ENCODE peak calls at places on chromosomes 12 and 14, in four cellular contexts. T, S, J and O are unnamed samples.

GRCh38 chr12:6947615-6948014 is 3.5 kb upstream of the PTPN6 start:
- DNase-seq in T (no peak), S (no peak), J (no peak), O (no peak)

GRCh38 chr14:77145975-77146740 is 4.6 kb upstream of the ZDHHC22 start:
- DNase-seq in T (peak; percentile 18), S (no peak), J (no peak), O (no peak)

GRCh38 chr12:132761911-132762583 is 415 bp upstream of the ANKLE2 start:
- DNase-seq in T (peak; percentile 84), S (peak; percentile 93), J (peak; percentile 89), O (peak; percentile 96)

GRCh38 chr14:55580401-55581010 is 499 bp downstream of the KTN1 start:
- DNase-seq in T (peak; percentile 55), S (peak; percentile 71), J (peak; percentile 75), O (no peak)

GRCh38 chr12:57850924-57851323 is 4.4 kb upstream of the CTDSP2 start:
- DNase-seq in T (no peak), S (no peak), J (no peak), O (no peak)

GRCh38 chr14:45199246-45199645 is 53.8 kb downstream of the MIS18BP1 start:
- DNase-seq in T (no peak), S (no peak), J (no peak), O (peak; percentile 75)

GRCh38 chr12:126663304-126664094 is 1598.3 kb downstream of the AACS start:
- DNase-seq in T (no peak), S (peak; percentile 30), J (no peak), O (peak; percentile 7)

GRCh38 chr12:49548822-49549648 is 10.2 kb downstream of the KCNH3 start:
- DNase-seq in T (no peak), S (peak; percentile 53), J (no peak), O (no peak)

GRCh38 chr12:645563-646071 is 17.6 kb downstream of the NINJ2 start:
- DNase-seq in T (peak; percentile 80), S (peak; percentile 26), J (peak; percentile 82), O (peak; percentile 71)

GRCh38 chr14:40010961-40011360 is 578.7 kb upstream of the FBXO33 start:
- DNase-seq in T (no peak), S (no peak), J (no peak), O (no peak)

GRCh38 chr12:115451151-115451784 is 767.3 kb upstream of the TBX3 start:
- DNase-seq in T (no peak), S (no peak), J (no peak), O (no peak)

GRCh38 chr14:74913986-74914573 is 9.0 kb downstream of the RPS6KL1 start:
- DNase-seq in T (peak; percentile 87), S (peak; percentile 75), J (peak; percentile 88), O (peak; percentile 90)

GRCh38 chr14:99548285-99548684 is 55.7 kb downstream of the CCDC85C start:
- DNase-seq in T (no peak), S (no peak), J (no peak), O (no peak)

GRCh38 chr14:73633115-73633514 is 11.7 kb upstream of the DNAL1 start:
- DNase-seq in T (peak; percentile 56), S (no peak), J (no peak), O (no peak)
- H3K4me3 ChIP-seq in T (no peak overlapping the region), S (no peak overlapping the region), J (peak overlapping the region; percentile 55), O (peak overlapping the region; percentile 51)

DNA sequence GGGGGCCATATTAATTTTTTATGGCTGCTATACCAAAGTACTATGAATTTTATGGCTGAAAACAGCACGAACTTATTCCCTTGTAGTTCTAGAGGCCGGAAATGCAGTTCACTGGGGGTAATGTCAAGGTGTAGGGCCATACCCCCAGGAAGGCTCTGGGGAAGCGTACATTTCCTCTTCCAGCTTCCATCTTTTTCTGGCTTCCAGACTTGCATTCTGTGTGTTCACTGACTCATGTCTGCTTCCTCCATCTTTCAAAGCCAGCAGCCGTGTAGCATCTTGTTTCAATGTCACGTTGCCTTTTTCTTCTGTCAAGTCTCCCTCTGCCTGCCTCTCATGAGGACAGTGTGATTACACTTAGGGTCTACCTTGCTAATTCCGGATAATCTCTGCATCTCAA is 133.6 kb downstream of the BICD1 start:
- DNase-seq in T (no peak), S (no peak), J (no peak), O (no peak)
- H3K4me3 ChIP-seq in T (no peak overlapping the region), S (no peak overlapping the region), J (no peak overlapping the region), O (no peak overlapping the region)

GRCh38 chr12:108515916-108516315 is 839 bp downstream of the FICD start:
- DNase-seq in T (no peak), S (no peak), J (no peak), O (peak; percentile 8)

GRCh38 chr12:108514468-108514972 is 557 bp upstream of the FICD start:
- DNase-seq in T (no peak), S (no peak), J (no peak), O (no peak)

GRCh38 chr12:108517288-108518100 is 2.4 kb downstream of the FICD start:
- DNase-seq in T (no peak), S (no peak), J (no peak), O (no peak)

GRCh38 chr12:108516511-108517275 is 1.6 kb downstream of the FICD start:
- DNase-seq in T (no peak), S (no peak), J (no peak), O (no peak)

GRCh38 chr12:108514973-108515814 is at the start of gene FICD:
- DNase-seq in T (peak; percentile 100), S (peak; percentile 100), J (peak; percentile 100), O (peak; percentile 97)
- H3K4me3 ChIP-seq in T (peak within 1 kb of the TSS; percentile 59), S (peak within 1 kb of the TSS; percentile 80), J (peak within 1 kb of the TSS; percentile 91), O (peak within 1 kb of the TSS; percentile 86)

GRCh38 chr14:93011650-93012317 is 88.8 kb downstream of the CHGA start:
- DNase-seq in T (peak; percentile 79), S (no peak), J (no peak), O (no peak)

GRCh38 chr14:93010543-93011541 is 87.9 kb downstream of the CHGA start:
- DNase-seq in T (peak; percentile 75), S (no peak), J (no peak), O (no peak)

GRCh38 chr14:93008381-93008780 is 85.4 kb downstream of the CHGA start:
- DNase-seq in T (peak; percentile 74), S (no peak), J (no peak), O (peak; percentile 73)

GRCh38 chr14:93009471-93010117 is 86.6 kb downstream of the CHGA start:
- DNase-seq in T (peak; percentile 89), S (no peak), J (no peak), O (peak; percentile 82)

DNA sequence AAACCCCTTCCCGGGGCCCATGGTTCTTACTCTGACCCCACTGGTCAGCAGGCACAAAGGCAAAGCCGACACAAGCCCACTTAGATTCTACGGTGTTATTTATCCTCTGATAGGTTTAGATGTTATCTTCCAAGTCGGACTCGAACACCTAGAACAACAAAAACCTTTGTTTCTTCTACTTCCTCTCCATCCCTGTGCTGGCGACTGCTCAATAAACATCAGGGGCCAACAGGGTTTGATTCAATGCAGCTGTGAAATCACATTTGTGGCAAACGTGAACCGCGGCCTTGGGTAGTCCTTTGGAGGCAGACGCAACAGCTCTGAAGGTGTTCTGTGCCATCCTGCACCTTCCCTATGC is 87.1 kb downstream of the CHGA start:
- DNase-seq in T (no peak), S (no peak), J (no peak), O (no peak)
- H3K4me3 ChIP-seq in T (no peak overlapping the region), S (no peak overlapping the region), J (no peak overlapping the region), O (no peak overlapping the region)

DNA sequence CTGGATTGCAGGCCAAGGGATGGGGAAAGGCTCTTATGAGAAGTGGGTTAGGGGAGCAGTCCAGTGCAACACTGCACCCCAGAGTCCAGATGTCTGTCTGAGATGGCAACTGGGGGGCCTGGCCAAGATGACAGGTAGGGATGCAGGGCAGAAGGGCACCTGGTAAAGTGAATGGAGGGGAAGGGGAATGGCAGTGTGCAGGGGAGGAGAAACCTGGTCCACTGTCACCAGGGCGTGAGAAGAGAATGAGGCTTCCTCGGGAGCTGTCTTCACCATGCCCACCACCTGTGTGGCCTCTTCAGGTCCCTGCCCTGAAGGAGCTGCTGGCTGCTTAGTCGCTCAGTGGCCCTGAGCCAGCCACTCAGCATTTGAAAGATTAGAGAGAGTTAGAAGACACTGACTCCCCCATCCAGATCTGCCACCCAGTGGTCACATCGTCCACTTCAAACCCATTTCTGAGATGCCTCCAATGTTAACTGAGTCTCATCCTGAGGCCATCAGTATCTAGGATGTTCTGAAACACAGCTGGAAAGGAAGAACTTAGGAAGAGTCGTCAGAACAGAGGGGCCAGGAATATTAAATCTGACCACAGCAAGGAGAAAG is 57.3 kb downstream of the PLEKHG3 start:
- DNase-seq in T (peak; percentile 61), S (no peak), J (peak; percentile 73), O (peak; percentile 31)
- H3K4me3 ChIP-seq in T (no peak overlapping the region), S (no peak overlapping the region), J (no peak overlapping the region), O (no peak overlapping the region)

GRCh38 chr14:20787025-20787424 is 6.0 kb downstream of the RNASE6 start:
- DNase-seq in T (no peak), S (no peak), J (no peak), O (no peak)

GRCh38 chr14:20781805-20782204 is 737 bp downstream of the RNASE6 start:
- DNase-seq in T (no peak), S (peak; percentile 44), J (no peak), O (no peak)

DNA sequence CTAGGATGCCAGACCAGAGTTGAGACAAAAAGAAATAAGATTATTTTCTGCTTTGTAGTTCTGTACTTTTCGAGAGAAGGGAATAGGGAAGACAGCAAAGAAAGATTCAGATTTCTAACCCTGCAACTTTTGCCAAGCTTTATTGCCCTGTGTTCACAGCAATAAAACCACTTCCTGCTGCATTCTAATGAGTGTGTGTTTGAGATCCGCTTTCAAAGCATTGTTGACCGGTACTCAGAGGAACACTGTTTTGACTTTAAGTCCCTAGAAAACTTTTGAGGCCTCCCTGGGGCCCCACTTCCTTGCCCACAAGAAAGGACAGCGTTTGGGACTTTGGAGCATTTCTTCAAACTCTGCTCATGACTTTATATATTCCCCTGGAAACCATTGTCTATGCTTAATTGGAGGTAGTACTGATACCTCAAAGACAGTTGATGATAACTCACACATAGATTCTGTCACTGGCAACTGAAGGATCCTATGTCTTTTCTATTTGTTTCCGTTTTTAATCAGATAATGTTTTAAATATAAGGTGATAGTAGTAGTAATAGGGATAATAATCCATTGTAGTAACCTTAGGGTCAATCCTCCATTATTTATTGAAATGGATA is 1.3 kb downstream of the RNASE6 start:
- DNase-seq in T (no peak), S (no peak), J (no peak), O (no peak)
- H3K4me3 ChIP-seq in T (no peak overlapping the region), S (no peak overlapping the region), J (peak overlapping the region; percentile 20), O (no peak overlapping the region)